ENCODE peak calls at places on chromosome 16, in nine cellular contexts. F is A549, H is ovary, M is suprapubic skin, S is breast epithelium, L is H54, W is heart left ventricle, G is HCT116, O is GM12891. Q is an unnamed sample.
A peak's percentile ranks its signal among the peaks of the same experiment; 100 is the strongest.

GRCh38 chr16:68719993-68720489 is 17.1 kb upstream of the CDH1 start:
- DNase-seq in F (no peak), H (no peak), M (no peak), S (no peak), L (no peak), W (no peak), G (no peak), O (no peak), Q (no peak)

GRCh38 chr16:54030451-54030850 is 256.1 kb downstream of the IRX3 start:
- DNase-seq in F (no peak), H (no peak), M (no peak), S (no peak), L (no peak), W (no peak), G (no peak), O (no peak), Q (no peak)

GRCh38 chr16:68520649-68521086 is 18.4 kb upstream of the ZFP90 start:
- DNase-seq in F (peak; percentile 95), H (peak; percentile 92), M (peak; percentile 95), S (peak; percentile 90), L (peak; percentile 96), W (peak; percentile 88), G (peak; percentile 81), O (peak; percentile 95), Q (peak; percentile 95)

GRCh38 chr16:21563676-21564075 is 35.7 kb upstream of the METTL9 start:
- DNase-seq in F (no peak), H (no peak), M (peak; percentile 52), S (peak; percentile 35), L (no peak), W (no peak), G (no peak), O (no peak), Q (no peak)

GRCh38 chr16:85171809-85172464 is 59.7 kb upstream of the CIBAR2 start:
- DNase-seq in F (no peak), H (no peak), M (no peak), S (no peak), L (no peak), W (peak; percentile 63), G (no peak), O (no peak), Q (no peak)

GRCh38 chr16:27230562-27230991 is 27.3 kb downstream of the KDM8 start:
- DNase-seq in F (no peak), H (no peak), M (no peak), S (no peak), L (no peak), W (peak; percentile 74), G (no peak), O (no peak), Q (no peak)

GRCh38 chr16:48269011-48269410 is 21.7 kb upstream of the ABCC11 start:
- DNase-seq in F (no peak), H (no peak), M (no peak), S (no peak), L (no peak), W (no peak), G (no peak), O (no peak), Q (no peak)

GRCh38 chr16:48323783-48324775 is 61.1 kb downstream of the SIAH1 start:
- DNase-seq in F (no peak), H (no peak), M (no peak), S (no peak), L (no peak), W (no peak), G (no peak), O (no peak), Q (no peak)

GRCh38 chr16:23072084-23072599 is 77.1 kb downstream of the USP31 start:
- DNase-seq in F (peak; percentile 56), H (peak; percentile 73), M (peak; percentile 70), S (peak; percentile 66), L (peak; percentile 33), W (peak; percentile 91), G (no peak), O (no peak), Q (no peak)

GRCh38 chr16:75238132-75238852 is 13.1 kb downstream of the BCAR1 start:
- DNase-seq in F (no peak), H (peak; percentile 90), M (peak; percentile 81), S (no peak), L (no peak), W (peak; percentile 86), G (no peak), O (no peak), Q (peak; percentile 94)

DNA sequence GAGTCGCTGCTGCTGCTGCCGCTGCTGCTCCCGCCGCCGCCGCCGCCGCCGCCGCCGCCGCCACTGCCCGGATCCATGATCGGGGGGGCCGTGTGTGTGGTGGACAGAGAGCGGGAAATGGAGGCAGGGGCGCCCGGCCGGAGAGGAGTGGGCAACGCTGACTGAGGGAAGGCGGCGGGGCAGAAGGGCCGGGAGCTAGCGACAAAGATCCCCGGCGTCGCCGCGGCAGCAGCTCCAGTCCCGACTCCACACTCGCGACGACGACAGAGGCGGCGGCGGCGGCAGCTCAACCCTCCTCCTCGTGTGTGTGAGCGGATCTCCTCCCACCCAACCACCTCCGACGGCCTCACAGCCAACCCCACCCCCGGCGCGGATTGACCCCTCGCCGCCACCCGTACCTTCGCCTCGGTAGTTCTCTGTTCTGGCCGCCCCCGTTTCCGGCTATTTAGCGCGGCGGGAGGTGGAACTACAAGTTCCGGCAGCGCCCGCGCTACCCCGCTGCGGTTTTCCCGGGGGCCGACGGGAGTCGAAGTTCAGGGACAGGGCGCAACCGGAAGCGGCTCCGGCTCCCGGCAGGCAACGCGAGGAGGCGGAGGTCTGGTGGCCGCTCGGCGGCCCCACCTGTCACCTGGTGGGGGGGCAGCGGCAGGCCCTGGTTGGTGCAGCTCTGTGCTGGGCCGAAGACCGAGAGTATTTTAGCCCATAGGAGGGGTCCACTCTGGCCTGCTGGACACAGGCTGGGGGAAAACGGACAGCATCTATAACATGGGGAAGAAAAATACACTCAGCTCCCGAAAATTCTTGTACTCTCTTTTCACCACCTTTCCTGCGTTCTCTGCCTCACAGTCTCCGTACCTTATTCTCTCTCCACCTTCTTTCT is at the start of gene GSPT1:
- DNase-seq in F (peak; percentile 92), H (peak; percentile 99), M (peak; percentile 100), S (peak; percentile 99), L (peak; percentile 95), W (peak; percentile 100), G (peak; percentile 97), O (peak; percentile 94), Q (peak; percentile 99)
- TF ChIP-seq POLR2A in F (peak; percentile 87), H (peak; percentile 78), M (peak; percentile 86), S (peak; percentile 53), L (peak; percentile 97), W (no peak), G (peak; percentile 75), O (peak; percentile 68), Q (no peak)

DNA sequence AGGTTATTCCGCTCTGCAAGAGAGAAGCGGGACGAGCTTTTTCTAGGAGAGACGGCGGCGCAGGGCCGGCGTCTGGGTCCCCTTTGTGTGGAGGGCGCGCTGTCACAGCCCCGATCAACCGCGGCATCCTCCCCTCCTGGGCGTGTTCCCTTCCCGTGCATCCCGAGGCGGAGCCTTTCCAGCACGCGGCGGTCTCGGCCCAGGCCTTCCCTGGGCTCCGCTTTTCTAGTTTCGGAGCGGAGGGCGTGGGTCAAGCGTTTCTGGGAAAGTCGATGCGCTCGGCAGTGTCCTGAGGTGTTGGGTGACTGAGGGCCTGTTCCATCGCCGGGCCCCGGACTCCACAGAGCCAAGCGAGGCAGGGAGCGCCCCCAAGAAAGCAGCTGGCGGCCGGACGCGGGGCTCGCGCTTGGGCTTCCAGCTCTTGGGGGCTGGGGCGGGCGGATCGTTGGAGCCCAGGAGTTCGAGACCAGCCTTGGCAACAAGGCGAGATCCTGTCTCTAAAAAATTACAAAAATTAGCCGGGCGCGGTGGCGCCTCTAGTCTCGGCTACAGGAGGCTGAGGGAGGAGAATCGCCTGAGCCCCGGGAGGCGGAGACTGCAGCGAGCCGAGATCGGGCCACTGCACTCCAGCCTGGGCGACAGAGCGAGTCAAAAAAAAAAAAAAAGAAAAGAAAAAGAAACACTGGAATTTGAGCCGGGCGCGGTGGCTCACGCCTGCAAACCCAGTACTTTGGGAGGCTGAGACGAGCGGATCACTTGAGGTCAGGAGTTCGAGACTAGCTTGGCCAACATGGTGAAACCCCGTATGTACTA is 825 bp downstream of the IFT140 start:
- DNase-seq in F (no peak), H (peak; percentile 29), M (no peak), S (peak; percentile 61), L (no peak), W (no peak), G (no peak), O (no peak), Q (no peak)
- TF ChIP-seq POLR2A in F (peak; percentile 24), H (no peak), M (no peak), S (no peak), L (no peak), W (no peak), G (no peak), O (no peak), Q (no peak)

DNA sequence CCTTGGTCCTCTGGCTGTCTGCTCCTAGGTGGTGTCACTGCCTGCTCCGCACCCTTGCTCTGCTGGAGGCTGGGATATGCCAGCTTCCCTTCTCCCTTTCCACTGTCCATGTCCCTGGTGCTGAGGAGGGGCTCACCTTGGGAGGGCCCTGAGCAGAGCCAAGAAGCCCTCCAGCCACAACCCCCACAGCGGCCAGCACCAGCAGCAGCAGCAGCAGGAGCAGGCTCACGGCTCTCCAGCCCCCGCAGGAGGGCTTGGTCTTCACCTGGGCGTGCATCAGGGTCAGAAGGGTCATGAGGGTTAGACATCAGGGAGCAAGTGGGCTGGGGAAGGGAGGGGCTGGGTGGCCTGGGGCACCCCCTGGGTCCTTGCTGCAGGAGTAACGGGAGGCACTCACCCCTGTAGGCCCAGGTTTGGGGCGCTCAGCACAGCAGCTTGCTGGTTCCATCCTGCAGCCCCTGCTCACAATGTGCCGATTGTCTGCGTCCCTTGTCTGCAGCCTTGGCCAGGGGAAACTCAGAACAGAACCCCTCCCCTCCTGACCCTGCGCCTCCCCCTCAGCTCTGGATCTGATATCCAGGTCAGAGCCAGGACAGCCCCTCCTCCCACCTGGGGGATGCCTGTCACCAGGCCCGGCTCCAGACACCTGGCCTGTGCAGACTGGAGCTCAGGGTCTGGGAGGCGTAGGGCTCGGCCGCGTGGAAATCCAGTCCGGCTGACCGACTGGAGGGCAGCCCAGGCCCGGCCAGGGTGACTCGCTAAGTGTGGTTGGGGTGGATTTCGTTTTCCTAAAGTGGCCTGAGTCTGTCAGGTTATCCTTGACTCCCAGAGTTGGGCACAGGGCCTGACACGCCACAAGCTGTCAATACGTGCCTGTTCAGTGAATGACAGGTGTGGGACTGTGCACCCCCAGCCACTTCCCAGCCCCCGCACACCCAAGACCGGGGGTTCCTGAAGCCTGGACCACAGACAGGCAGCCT is at the start of gene BRICD5:
- DNase-seq in F (no peak), H (no peak), M (no peak), S (no peak), L (no peak), W (no peak), G (no peak), O (no peak), Q (no peak)
- TF ChIP-seq POLR2A in F (no peak), H (no peak), M (no peak), S (no peak), L (no peak), W (no peak), G (no peak), O (no peak), Q (no peak)

DNA sequence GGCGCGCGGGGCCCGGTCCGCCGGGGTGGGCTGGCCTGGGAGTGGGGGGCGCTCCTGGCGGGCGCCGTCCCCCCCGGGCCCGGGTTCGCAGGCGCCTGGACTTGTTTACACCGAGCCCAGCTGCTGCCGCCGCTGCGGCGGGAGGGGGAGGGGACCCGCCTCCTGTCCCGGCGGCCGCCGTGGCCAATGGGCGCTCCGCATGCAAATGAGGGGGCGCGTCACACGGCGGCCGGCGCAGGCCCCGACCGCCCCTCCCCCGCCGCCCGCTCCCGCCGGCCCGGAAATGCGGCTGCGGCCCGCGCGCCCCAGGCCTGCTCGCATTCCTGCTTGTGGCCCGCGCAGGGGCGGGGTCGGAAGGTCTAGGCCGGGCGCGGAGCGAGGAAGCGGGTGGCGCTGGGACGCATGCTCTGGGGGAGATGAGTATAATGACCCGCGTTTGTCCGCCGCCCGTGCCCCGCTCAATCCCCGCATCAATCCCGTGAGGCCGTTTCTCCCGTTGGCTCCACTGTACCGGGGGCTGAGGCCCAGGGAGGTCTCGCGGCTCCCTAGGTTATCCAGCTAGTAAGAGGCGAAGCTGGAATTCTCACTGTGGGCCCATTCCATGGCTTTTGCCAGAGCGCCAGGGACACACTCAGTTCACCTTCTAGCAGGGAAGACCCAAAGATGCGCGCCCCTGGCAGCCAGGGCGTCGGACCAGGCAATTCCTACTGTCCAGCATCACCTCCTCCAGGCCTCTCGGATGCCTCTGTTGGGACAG is at the start of gene YPEL3:
- DNase-seq in F (peak; percentile 88), H (peak; percentile 93), M (peak; percentile 92), S (peak; percentile 92), L (peak; percentile 82), W (peak; percentile 98), G (no peak), O (peak; percentile 97), Q (peak; percentile 89)
- TF ChIP-seq POLR2A in F (peak; percentile 22), H (peak; percentile 19), M (no peak), S (no peak), L (no peak), W (peak; percentile 71), G (no peak), O (no peak), Q (no peak)